ENCODE peak calls at places on chromosomes 7 and 10, in four cellular contexts. E, J, S and H are unnamed samples.

GRCh38 chr7:2817456-2817855 is 26.7 kb downstream of the GNA12 start:
- DNase-seq in E (no peak), J (no peak), S (no peak), H (no peak)

GRCh38 chr7:30717181-30717580 is 34.8 kb upstream of the INMT start:
- DNase-seq in E (no peak), J (peak; percentile 71), S (no peak), H (peak; percentile 5)

GRCh38 chr10:107409517-107409916 is 245.0 kb upstream of the SORCS1 start:
- DNase-seq in E (peak; percentile 42), J (no peak), S (no peak), H (no peak)

GRCh38 chr7:131109757-131110293 is 217.9 kb upstream of the MKLN1 start:
- DNase-seq in E (peak; percentile 79), J (peak; percentile 43), S (peak; percentile 39), H (no peak)

GRCh38 chr10:129816702-129817101 is 147.4 kb downstream of the EBF3 start:
- DNase-seq in E (no peak), J (no peak), S (no peak), H (no peak)

GRCh38 chr10:22554481-22555182 is 159.7 kb downstream of the PIP4K2A start:
- DNase-seq in E (no peak), J (no peak), S (no peak), H (no peak)

GRCh38 chr7:148773344-148773743 is 74.6 kb downstream of the CUL1 start:
- DNase-seq in E (no peak), J (no peak), S (no peak), H (no peak)

GRCh38 chr7:131071786-131072504 is 255.7 kb upstream of the MKLN1 start:
- DNase-seq in E (peak; percentile 93), J (peak; percentile 44), S (peak; percentile 93), H (peak; percentile 66)

GRCh38 chr7:116702046-116702445 is 30.1 kb downstream of the MET start:
- DNase-seq in E (no peak), J (no peak), S (no peak), H (no peak)

GRCh38 chr10:103696411-103697145 is 158.8 kb downstream of the SH3PXD2A start:
- DNase-seq in E (peak; percentile 89), J (peak; percentile 83), S (no peak), H (peak; percentile 51)

GRCh38 chr7:1236831-1237701 is 4.4 kb downstream of the UNCX start:
- DNase-seq in E (no peak), J (no peak), S (no peak), H (no peak)

GRCh38 chr10:80443531-80443974 is 10.6 kb upstream of the TSPAN14 start:
- DNase-seq in E (peak; percentile 75), J (no peak), S (no peak), H (no peak)

GRCh38 chr10:32731527-32731926 is 226.5 kb downstream of the ITGB1 start:
- DNase-seq in E (no peak), J (no peak), S (no peak), H (no peak)

GRCh38 chr7:107115762-107116540 is 52.9 kb upstream of the HBP1 start:
- DNase-seq in E (no peak), J (no peak), S (no peak), H (no peak)

GRCh38 chr10:93406367-93407145 is 75.6 kb downstream of the MYOF start:
- DNase-seq in E (peak; percentile 49), J (no peak), S (no peak), H (no peak)

GRCh38 chr7:117269417-117269816 is 53.4 kb downstream of the WNT2 start:
- DNase-seq in E (peak; percentile 85), J (no peak), S (no peak), H (peak; percentile 53)

GRCh38 chr10:44477021-44477420 is 92.1 kb upstream of the CXCL12 start:
- DNase-seq in E (no peak), J (no peak), S (no peak), H (no peak)

GRCh38 chr7:22647451-22648257 is 79.3 kb upstream of the IL6 start:
- DNase-seq in E (peak; percentile 87), J (peak; percentile 48), S (no peak), H (no peak)

GRCh38 chr7:155597753-155598140 is 46.7 kb upstream of the RBM33 start:
- DNase-seq in E (no peak), J (no peak), S (no peak), H (no peak)

GRCh38 chr10:35575640-35576039 is 29.5 kb upstream of the GJD4 start:
- DNase-seq in E (no peak), J (no peak), S (no peak), H (no peak)

GRCh38 chr7:50860598-50860997 is 77.9 kb upstream of the GRB10 start:
- DNase-seq in E (no peak), J (no peak), S (no peak), H (no peak)

GRCh38 chr10:77896058-77896457 is 30.5 kb downstream of the DLG5 start:
- DNase-seq in E (no peak), J (no peak), S (no peak), H (no peak)

GRCh38 chr7:55192718-55193117 is 172.4 kb upstream of the LANCL2 start:
- DNase-seq in E (peak; percentile 79), J (peak; percentile 54), S (no peak), H (no peak)

GRCh38 chr7:121798896-121799295 is 74.1 kb upstream of the PTPRZ1 start:
- DNase-seq in E (no peak), J (no peak), S (no peak), H (no peak)

GRCh38 chr7:80018941-80019808 is 115.5 kb upstream of the GNAI1 start:
- DNase-seq in E (peak; percentile 53), J (peak; percentile 16), S (peak; percentile 42), H (no peak)

GRCh38 chr7:116218051-116218645 is 7.8 kb downstream of the TES start:
- DNase-seq in E (peak; percentile 94), J (peak; percentile 62), S (no peak), H (peak; percentile 88)